ENCODE peak calls at places on chromosomes 4 and X, in four cellular contexts. One of them, this sample, is unnamed.

GRCh38 chr4:25862411-25863346 is at the start of gene SEL1L3:
- DNase-seq in SW 1271: no peak
- DNase-seq in left cardiac atrium: peak
- DNase-seq in HS-27A: no peak
- DNase-seq in this sample: no peak

GRCh38 chr4:93731448-93731847 is 97.1 kb upstream of the ATOH1 start:
- DNase-seq in SW 1271: no peak
- DNase-seq in left cardiac atrium: no peak
- DNase-seq in HS-27A: no peak
- DNase-seq in this sample: no peak

GRCh38 chrX:107753186-107753585 is 22.4 kb downstream of the TSC22D3 start:
- DNase-seq in left cardiac atrium: no peak
- DNase-seq in HS-27A: no peak
- DNase-seq in SW 1271: no peak
- DNase-seq in this sample: no peak

GRCh38 chr4:78510108-78510507 is 41.5 kb upstream of the ANXA3 start:
- DNase-seq in SW 1271: no peak
- DNase-seq in left cardiac atrium: no peak
- DNase-seq in HS-27A: no peak
- DNase-seq in this sample: no peak

GRCh38 chr4:98573791-98574190 is 84.6 kb downstream of the TSPAN5 start:
- DNase-seq in SW 1271: no peak
- DNase-seq in left cardiac atrium: no peak
- DNase-seq in HS-27A: no peak
- DNase-seq in this sample: no peak

GRCh38 chr4:53917719-53918118 is 146.7 kb downstream of the CHIC2 start:
- DNase-seq in HS-27A: no peak
- DNase-seq in SW 1271: no peak
- DNase-seq in left cardiac atrium: no peak
- DNase-seq in this sample: no peak

GRCh38 chr4:109278594-109279031 is 23.8 kb downstream of the COL25A1 start:
- DNase-seq in left cardiac atrium: no peak
- DNase-seq in SW 1271: no peak
- DNase-seq in HS-27A: no peak
- DNase-seq in this sample: no peak

GRCh38 chr4:73222466-73223257 is 35.9 kb downstream of the ANKRD17 start:
- DNase-seq in left cardiac atrium: peak
- DNase-seq in HS-27A: peak
- DNase-seq in SW 1271: peak
- DNase-seq in this sample: peak

GRCh38 chrX:22340022-22340616 is 67.4 kb downstream of the CBLL2 start:
- DNase-seq in SW 1271: no peak
- DNase-seq in HS-27A: no peak
- DNase-seq in left cardiac atrium: no peak
- DNase-seq in this sample: no peak

GRCh38 chrX:53279296-53280237 is 1.8 kb downstream of the IQSEC2 start:
- DNase-seq in HS-27A: no peak
- DNase-seq in SW 1271: no peak
- DNase-seq in left cardiac atrium: no peak
- DNase-seq in this sample: no peak

GRCh38 chrX:38538134-38538533 is 23.2 kb upstream of the TSPAN7 start:
- DNase-seq in left cardiac atrium: no peak
- DNase-seq in SW 1271: no peak
- DNase-seq in HS-27A: no peak
- DNase-seq in this sample: no peak

GRCh38 chrX:65677954-65678469 is 10.6 kb downstream of the MSN start:
- DNase-seq in HS-27A: peak
- DNase-seq in SW 1271: peak
- DNase-seq in left cardiac atrium: peak
- DNase-seq in this sample: no peak

GRCh38 chr4:25098964-25099843 is 61.0 kb downstream of the SEPSECS start:
- DNase-seq in HS-27A: peak
- DNase-seq in SW 1271: no peak
- DNase-seq in left cardiac atrium: peak
- DNase-seq in this sample: no peak

GRCh38 chrX:129233791-129234190 is 289.5 kb downstream of the SMARCA1 start:
- DNase-seq in HS-27A: no peak
- DNase-seq in left cardiac atrium: no peak
- DNase-seq in SW 1271: no peak
- DNase-seq in this sample: no peak

GRCh38 chr4:110900206-110900769 is 277.4 kb upstream of the PITX2 start:
- DNase-seq in left cardiac atrium: no peak
- DNase-seq in HS-27A: no peak
- DNase-seq in SW 1271: no peak
- DNase-seq in this sample: no peak

GRCh38 chr4:26342328-26343040 is 21.7 kb downstream of the RBPJ start:
- DNase-seq in left cardiac atrium: no peak
- DNase-seq in HS-27A: no peak
- DNase-seq in SW 1271: peak
- DNase-seq in this sample: no peak

GRCh38 chr4:67746797-67747495 is 7.2 kb downstream of the GNRHR start:
- DNase-seq in SW 1271: no peak
- DNase-seq in HS-27A: no peak
- DNase-seq in left cardiac atrium: no peak
- DNase-seq in this sample: no peak

GRCh38 chr4:139564502-139564901 is 8.5 kb upstream of the SETD7 start:
- DNase-seq in SW 1271: no peak
- DNase-seq in HS-27A: no peak
- DNase-seq in left cardiac atrium: no peak
- DNase-seq in this sample: no peak

GRCh38 chr4:6282247-6282646 is 12.6 kb downstream of the WFS1 start:
- DNase-seq in left cardiac atrium: no peak
- DNase-seq in HS-27A: no peak
- DNase-seq in SW 1271: no peak
- DNase-seq in this sample: no peak

GRCh38 chr4:80705311-80705710 is 325.2 kb upstream of the BMP3 start:
- DNase-seq in SW 1271: no peak
- DNase-seq in left cardiac atrium: no peak
- DNase-seq in HS-27A: no peak
- DNase-seq in this sample: no peak

GRCh38 chrX:10124506-10125247 is 32.1 kb upstream of the CLCN4 start:
- DNase-seq in SW 1271: no peak
- DNase-seq in HS-27A: no peak
- DNase-seq in left cardiac atrium: no peak
- DNase-seq in this sample: no peak

GRCh38 chr4:181479145-181479544 is 764.1 kb upstream of the TENM3 start:
- DNase-seq in left cardiac atrium: no peak
- DNase-seq in HS-27A: no peak
- DNase-seq in SW 1271: no peak
- DNase-seq in this sample: no peak

GRCh38 chr4:168484626-168485025 is 4.3 kb upstream of the DDX60L start:
- DNase-seq in left cardiac atrium: no peak
- DNase-seq in SW 1271: no peak
- DNase-seq in HS-27A: no peak
- DNase-seq in this sample: no peak

GRCh38 chrX:14670819-14671218 is 141.5 kb downstream of the GLRA2 start:
- DNase-seq in SW 1271: no peak
- DNase-seq in left cardiac atrium: no peak
- DNase-seq in HS-27A: no peak
- DNase-seq in this sample: no peak

GRCh38 chr4:171629737-171630136 is 183.5 kb upstream of the GALNTL6 start:
- DNase-seq in HS-27A: no peak
- DNase-seq in SW 1271: no peak
- DNase-seq in left cardiac atrium: no peak
- DNase-seq in this sample: no peak

GRCh38 chr4:157550028-157550427 is 329.5 kb downstream of the GRIA2 start:
- DNase-seq in SW 1271: no peak
- DNase-seq in HS-27A: no peak
- DNase-seq in left cardiac atrium: no peak
- DNase-seq in this sample: no peak

GRCh38 chr4:36128689-36129088 is 115.6 kb downstream of the ARAP2 start:
- DNase-seq in SW 1271: no peak
- DNase-seq in left cardiac atrium: no peak
- DNase-seq in HS-27A: no peak
- DNase-seq in this sample: no peak

GRCh38 chr4:153079824-153080486 is 124.3 kb upstream of the TRIM2 start:
- DNase-seq in left cardiac atrium: no peak
- DNase-seq in SW 1271: no peak
- DNase-seq in HS-27A: no peak
- DNase-seq in this sample: no peak

GRCh38 chrX:115960440-115961084 is 210.0 kb upstream of the AGTR2 start:
- DNase-seq in SW 1271: no peak
- DNase-seq in left cardiac atrium: no peak
- DNase-seq in HS-27A: no peak
- DNase-seq in this sample: no peak

GRCh38 chr4:17814140-17814539 is 3.4 kb downstream of the NCAPG start:
- DNase-seq in SW 1271: no peak
- DNase-seq in HS-27A: peak
- DNase-seq in left cardiac atrium: no peak
- DNase-seq in this sample: no peak

GRCh38 chrX:68832101-68832416 is 3.2 kb downstream of the EFNB1 start:
- DNase-seq in SW 1271: no peak
- DNase-seq in left cardiac atrium: peak
- DNase-seq in HS-27A: no peak
- DNase-seq in this sample: no peak

GRCh38 chr4:37827802-37828321 is 1.4 kb downstream of the PGM2 start:
- DNase-seq in SW 1271: no peak
- DNase-seq in left cardiac atrium: no peak
- DNase-seq in HS-27A: no peak
- DNase-seq in this sample: no peak

GRCh38 chr4:1408418-1408817 is 2.2 kb upstream of the NKX1-1 start:
- DNase-seq in SW 1271: no peak
- DNase-seq in left cardiac atrium: no peak
- DNase-seq in HS-27A: no peak
- DNase-seq in this sample: no peak

GRCh38 chr4:106195435-106195950 is 120.5 kb downstream of the TBCK start:
- DNase-seq in SW 1271: no peak
- DNase-seq in HS-27A: no peak
- DNase-seq in left cardiac atrium: no peak
- DNase-seq in this sample: no peak

GRCh38 chrX:17361620-17362019 is 13.4 kb upstream of the NHS start:
- DNase-seq in SW 1271: no peak
- DNase-seq in left cardiac atrium: no peak
- DNase-seq in HS-27A: no peak
- DNase-seq in this sample: no peak

GRCh38 chrX:68234171-68234910 is 199.0 kb downstream of the OPHN1 start:
- DNase-seq in HS-27A: no peak
- DNase-seq in SW 1271: no peak
- DNase-seq in left cardiac atrium: no peak
- DNase-seq in this sample: no peak